ENCODE peak calls at places on chromosomes 7 and 10, in six cellular contexts. S, A, T, J, O and Q are unnamed samples. For H3K9me3, the result is how much of the 10 kb centered on the place peaks cover.

GRCh38 chr10:108338146-108338545 is 1173.6 kb upstream of the SORCS1 start:
- DNase-seq in S (no peak), A (no peak), T (no peak), J (no peak), O (no peak), Q (no peak)

GRCh38 chr7:86913709-86914108 is 145.7 kb downstream of the ELAPOR2 start:
- DNase-seq in S (peak), A (no peak), T (no peak), J (no peak), O (no peak), Q (no peak)

GRCh38 chr10:70183304-70183703 is 13.0 kb upstream of the SAR1A start:
- DNase-seq in S (no peak), A (no peak), T (no peak), J (no peak), O (no peak), Q (no peak)

GRCh38 chr7:55101359-55101758 is 82.5 kb downstream of the EGFR start:
- DNase-seq in S (no peak), A (no peak), T (no peak), J (no peak), O (no peak), Q (no peak)

GRCh38 chr7:18638594-18639452 is 143.3 kb downstream of the HDAC9 start:
- DNase-seq in S (peak), A (no peak), T (no peak), J (no peak), O (no peak), Q (no peak)

GRCh38 chr7:133735222-133735621 is 391.9 kb upstream of the LRGUK start:
- DNase-seq in S (peak), A (no peak), T (no peak), J (no peak), O (no peak), Q (no peak)

GRCh38 chr10:84933402-84933801 is 605.0 kb downstream of the CCSER2 start:
- DNase-seq in S (no peak), A (no peak), T (no peak), J (no peak), O (no peak), Q (no peak)

GRCh38 chr7:44398506-44398905 is 73.1 kb upstream of the CAMK2B start:
- DNase-seq in S (no peak), A (no peak), T (no peak), J (no peak), O (no peak), Q (no peak)

GRCh38 chr7:1404881-1405548 is 54.3 kb downstream of the MICALL2 start:
- DNase-seq in S (no peak), A (no peak), T (no peak), J (no peak), O (no peak), Q (no peak)

GRCh38 chr7:33107136-33108066 is 1.8 kb downstream of the RP9 start:
- DNase-seq in S (peak), A (no peak), T (no peak), J (peak), O (peak), Q (no peak)

GRCh38 chr7:6536262-6536770 is 14.9 kb downstream of the GRID2IP start:
- DNase-seq in S (no peak), A (no peak), T (no peak), J (no peak), O (peak), Q (no peak)

GRCh38 chr7:47361746-47362215 is 220.1 kb downstream of the TNS3 start:
- DNase-seq in S (peak), A (no peak), T (no peak), J (peak), O (no peak), Q (peak)

GRCh38 chr10:91630592-91630991 is 2.3 kb downstream of the PPP1R3C start:
- DNase-seq in S (no peak), A (no peak), T (no peak), J (no peak), O (no peak), Q (no peak)

GRCh38 chr10:68604441-68604840 is 44.3 kb downstream of the TET1 start:
- DNase-seq in S (peak), A (no peak), T (no peak), J (no peak), O (no peak), Q (no peak)

GRCh38 chr10:123202526-123202925 is 48.3 kb downstream of the BUB3 start:
- DNase-seq in S (no peak), A (no peak), T (no peak), J (no peak), O (no peak), Q (no peak)

GRCh38 chr7:104836976-104837375 is 177.0 kb upstream of the KMT2E start:
- DNase-seq in S (no peak), A (no peak), T (no peak), J (no peak), O (no peak), Q (no peak)

GRCh38 chr7:147813316-147813715 is 777.2 kb upstream of the C7orf33 start:
- DNase-seq in S (no peak), A (no peak), T (no peak), J (no peak), O (no peak), Q (no peak)

GRCh38 chr7:158530800-158531609 is 56.6 kb downstream of the PTPRN2 start:
- DNase-seq in S (no peak), A (no peak), T (no peak), J (no peak), O (no peak), Q (no peak)

GRCh38 chr7:158529181-158530096 is 58.2 kb downstream of the PTPRN2 start:
- DNase-seq in S (no peak), A (no peak), T (no peak), J (no peak), O (no peak), Q (no peak)

GRCh38 chr7:158533386-158534133 is 54.1 kb downstream of the PTPRN2 start:
- DNase-seq in S (no peak), A (no peak), T (no peak), J (no peak), O (no peak), Q (no peak)

GRCh38 chr7:158532093-158532627 is 55.5 kb downstream of the PTPRN2 start:
- DNase-seq in S (no peak), A (no peak), T (no peak), J (no peak), O (no peak), Q (no peak)

GRCh38 chr7:158531661-158532060 is 56.0 kb downstream of the PTPRN2 start:
- DNase-seq in S (no peak), A (no peak), T (no peak), J (no peak), O (no peak), Q (no peak)
- H3K9me3 ChIP-seq in S (half or more), A (under half), T (under half), J (under half), O (under half), Q (under half)

GRCh38 chr7:64874114-64874513 is 29.0 kb upstream of the ZNF273 start:
- DNase-seq in S (no peak), A (no peak), T (peak), J (no peak), O (no peak), Q (no peak)
- H3K9me3 ChIP-seq in S (under half), A (under half), T (under half), J (under half), O (under half), Q (under half)

GRCh38 chr7:113918946-113919345 is at the start of gene PPP1R3A:
- DNase-seq in S (peak), A (no peak), T (no peak), J (no peak), O (peak), Q (peak)
- H3K9me3 ChIP-seq in S (under half), A (under half), T (under half), J (under half), O (under half), Q (under half)

DNA sequence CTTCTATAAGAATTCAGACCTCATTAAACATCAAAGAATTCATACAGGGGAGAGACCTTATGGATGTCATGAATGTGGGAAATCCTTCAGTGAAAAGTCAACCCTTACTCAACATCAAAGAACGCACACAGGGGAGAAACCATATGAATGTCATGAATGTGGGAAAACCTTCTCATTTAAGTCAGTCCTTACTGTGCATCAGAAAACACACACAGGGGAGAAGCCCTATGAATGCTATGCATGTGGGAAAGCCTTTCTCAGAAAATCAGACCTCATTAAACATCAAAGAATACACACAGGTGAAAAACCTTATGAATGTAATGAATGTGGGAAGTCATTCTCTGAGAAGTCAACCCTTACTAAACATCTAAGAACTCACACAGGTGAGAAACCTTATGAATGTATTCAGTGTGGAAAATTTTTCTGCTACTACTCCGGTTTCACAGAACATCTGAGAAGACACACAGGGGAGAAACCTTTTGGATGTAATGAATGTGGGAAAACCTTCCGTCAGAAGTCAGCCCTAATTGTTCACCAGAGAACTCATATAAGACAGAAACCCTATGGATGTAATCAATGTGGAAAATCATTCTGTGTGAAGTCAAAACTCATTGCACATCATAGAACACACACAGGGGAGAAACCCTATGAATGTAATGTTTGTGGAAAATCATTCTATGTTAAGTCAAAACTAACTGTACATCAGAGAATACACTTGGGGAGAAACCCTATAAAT is 24.1 kb downstream of the ZNF37A start:
- DNase-seq in S (peak), A (no peak), T (no peak), J (no peak), O (no peak), Q (no peak)
- H3K9me3 ChIP-seq in S (half or more), A (half or more), T (half or more), J (under half), O (under half), Q (under half)

GRCh38 chr7:57207836-57208235 is 75.6 kb upstream of the ZNF479 start:
- DNase-seq in S (no peak), A (no peak), T (no peak), J (no peak), O (no peak), Q (no peak)
- H3K9me3 ChIP-seq in S (under half), A (under half), T (under half), J (under half), O (under half), Q (under half)

GRCh38 chr10:103833731-103834365 is 21.5 kb downstream of the SH3PXD2A start:
- DNase-seq in S (no peak), A (no peak), T (peak), J (no peak), O (no peak), Q (peak)

GRCh38 chr10:103829838-103830465 is 25.4 kb downstream of the SH3PXD2A start:
- DNase-seq in S (no peak), A (no peak), T (peak), J (no peak), O (no peak), Q (no peak)

GRCh38 chr10:103835121-103836045 is 20.0 kb downstream of the SH3PXD2A start:
- DNase-seq in S (peak), A (no peak), T (peak), J (no peak), O (no peak), Q (peak)

GRCh38 chr10:103834436-103835095 is 20.8 kb downstream of the SH3PXD2A start:
- DNase-seq in S (no peak), A (no peak), T (peak), J (no peak), O (no peak), Q (no peak)

GRCh38 chr10:103832806-103833205 is 22.6 kb downstream of the SH3PXD2A start:
- DNase-seq in S (no peak), A (no peak), T (no peak), J (no peak), O (no peak), Q (no peak)
- H3K9me3 ChIP-seq in S (under half), A (under half), T (under half), J (under half), O (under half), Q (under half)

DNA sequence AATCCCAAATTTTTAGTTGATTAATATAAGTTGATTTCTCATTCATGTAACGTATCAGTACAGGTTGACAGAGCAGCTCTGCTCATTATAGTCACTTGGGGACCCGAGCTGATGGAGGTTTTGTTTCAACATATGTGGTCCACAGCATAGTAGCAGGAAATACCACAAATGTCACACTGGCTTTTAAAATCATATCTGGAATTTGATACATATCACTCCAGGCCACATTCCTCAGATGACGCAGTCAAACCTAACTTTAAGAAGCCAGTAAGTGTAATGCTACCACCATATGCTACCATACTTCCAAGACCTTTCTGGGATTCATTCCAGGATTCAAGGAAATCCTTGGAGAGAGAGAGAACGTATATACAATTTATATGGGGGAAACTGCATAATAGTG is 156.3 kb downstream of the PHF14 start:
- DNase-seq in S (peak), A (no peak), T (no peak), J (no peak), O (no peak), Q (no peak)
- H3K9me3 ChIP-seq in S (under half), A (under half), T (under half), J (under half), O (under half), Q (under half)

GRCh38 chr10:90587561-90587960 is 270.3 kb downstream of the HTR7 start:
- DNase-seq in S (no peak), A (no peak), T (no peak), J (no peak), O (no peak), Q (no peak)

GRCh38 chr10:90579602-90580242 is 278.1 kb downstream of the HTR7 start:
- DNase-seq in S (peak), A (no peak), T (no peak), J (no peak), O (no peak), Q (no peak)

GRCh38 chr10:90587081-90587491 is 270.8 kb downstream of the HTR7 start:
- DNase-seq in S (peak), A (no peak), T (no peak), J (peak), O (no peak), Q (no peak)

GRCh38 chr10:90588222-90588621 is 269.6 kb downstream of the HTR7 start:
- DNase-seq in S (no peak), A (no peak), T (no peak), J (no peak), O (no peak), Q (no peak)

DNA sequence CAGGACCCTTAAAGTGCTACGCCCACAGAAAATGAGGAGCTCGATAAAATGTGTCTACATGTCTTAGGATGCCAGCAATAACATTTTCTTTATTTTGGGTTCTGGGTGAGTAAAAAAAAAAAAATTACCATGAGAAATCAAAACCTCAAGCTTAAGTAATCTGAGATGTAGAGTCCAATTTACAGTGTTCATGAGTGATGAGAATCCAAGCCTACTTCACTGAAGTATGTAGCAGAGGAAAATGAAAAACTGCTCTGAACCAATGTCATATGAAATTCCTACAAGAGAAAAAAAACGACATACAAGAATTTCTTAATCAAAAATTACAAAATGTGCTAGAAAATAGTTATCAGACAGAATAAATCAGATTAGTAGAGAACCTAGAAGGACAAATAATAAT is 274.4 kb downstream of the HTR7 start:
- DNase-seq in S (no peak), A (no peak), T (no peak), J (no peak), O (no peak), Q (no peak)
- H3K9me3 ChIP-seq in S (under half), A (under half), T (under half), J (under half), O (under half), Q (under half)